ENCODE peak calls at places on chromosomes 11 and 22, in seven cellular contexts. One of them, this sample, is unnamed.

GRCh38 chr22:38228326-38228872 is 26.6 kb downstream of the MAFF start:
- DNase-seq in GM12878: no peak
- DNase-seq in A172: no peak
- DNase-seq in NCI-H2107: no peak
- DNase-seq in NCI-H2029 treated with DMSO at 0.1 percent for 48 hours: no peak
- DNase-seq in nucleus accumbens: no peak
- DNase-seq in stimulated activated CD8-positive, alpha-beta memory T cell treated with anti-CD3 and anti-CD28 coated beads, Interleukin-15, amount 100 ng/mL, for 4 hours: no peak
- DNase-seq in this sample: no peak

GRCh38 chr11:46485852-46486443 is 94.4 kb upstream of the CHRM4 start:
- DNase-seq in GM12878: no peak
- DNase-seq in A172: no peak
- DNase-seq in NCI-H2107: no peak
- DNase-seq in NCI-H2029 treated with DMSO at 0.1 percent for 48 hours: no peak
- DNase-seq in nucleus accumbens: no peak
- DNase-seq in stimulated activated CD8-positive, alpha-beta memory T cell treated with anti-CD3 and anti-CD28 coated beads, Interleukin-15, amount 100 ng/mL, for 4 hours: no peak
- DNase-seq in this sample: no peak

GRCh38 chr11:119315139-119316016 is 1.6 kb downstream of the MCAM start:
- DNase-seq in GM12878: no peak
- DNase-seq in A172: no peak
- DNase-seq in NCI-H2107: no peak
- DNase-seq in NCI-H2029 treated with DMSO at 0.1 percent for 48 hours: peak
- DNase-seq in nucleus accumbens: peak
- DNase-seq in stimulated activated CD8-positive, alpha-beta memory T cell treated with anti-CD3 and anti-CD28 coated beads, Interleukin-15, amount 100 ng/mL, for 4 hours: no peak
- DNase-seq in this sample: peak

GRCh38 chr22:31093956-31094622 is 13.0 kb downstream of the SMTN start:
- DNase-seq in GM12878: no peak
- DNase-seq in A172: no peak
- DNase-seq in NCI-H2107: no peak
- DNase-seq in NCI-H2029 treated with DMSO at 0.1 percent for 48 hours: no peak
- DNase-seq in nucleus accumbens: no peak
- DNase-seq in stimulated activated CD8-positive, alpha-beta memory T cell treated with anti-CD3 and anti-CD28 coated beads, Interleukin-15, amount 100 ng/mL, for 4 hours: no peak
- DNase-seq in this sample: no peak

GRCh38 chr11:116232364-116232801 is 540.4 kb downstream of the BUD13 start:
- DNase-seq in GM12878: no peak
- DNase-seq in A172: no peak
- DNase-seq in NCI-H2107: no peak
- DNase-seq in NCI-H2029 treated with DMSO at 0.1 percent for 48 hours: no peak
- DNase-seq in nucleus accumbens: no peak
- DNase-seq in stimulated activated CD8-positive, alpha-beta memory T cell treated with anti-CD3 and anti-CD28 coated beads, Interleukin-15, amount 100 ng/mL, for 4 hours: no peak
- DNase-seq in this sample: no peak

GRCh38 chr11:14676068-14676467 is 32.5 kb downstream of the PDE3B start:
- DNase-seq in GM12878: no peak
- DNase-seq in A172: no peak
- DNase-seq in NCI-H2107: no peak
- DNase-seq in NCI-H2029 treated with DMSO at 0.1 percent for 48 hours: no peak
- DNase-seq in nucleus accumbens: no peak
- DNase-seq in stimulated activated CD8-positive, alpha-beta memory T cell treated with anti-CD3 and anti-CD28 coated beads, Interleukin-15, amount 100 ng/mL, for 4 hours: no peak
- DNase-seq in this sample: no peak

GRCh38 chr22:16783930-16784354 is 41.3 kb downstream of the XKR3 start:
- DNase-seq in GM12878: no peak
- DNase-seq in A172: no peak
- DNase-seq in NCI-H2107: no peak
- DNase-seq in NCI-H2029 treated with DMSO at 0.1 percent for 48 hours: no peak
- DNase-seq in nucleus accumbens: no peak
- DNase-seq in stimulated activated CD8-positive, alpha-beta memory T cell treated with anti-CD3 and anti-CD28 coated beads, Interleukin-15, amount 100 ng/mL, for 4 hours: no peak
- DNase-seq in this sample: no peak

GRCh38 chr11:1128333-1129142 is 29.2 kb upstream of the MUC5AC start:
- DNase-seq in GM12878: no peak
- DNase-seq in A172: no peak
- DNase-seq in NCI-H2107: no peak
- DNase-seq in NCI-H2029 treated with DMSO at 0.1 percent for 48 hours: no peak
- DNase-seq in nucleus accumbens: no peak
- DNase-seq in stimulated activated CD8-positive, alpha-beta memory T cell treated with anti-CD3 and anti-CD28 coated beads, Interleukin-15, amount 100 ng/mL, for 4 hours: no peak
- DNase-seq in this sample: no peak

GRCh38 chr22:37294747-37295146 is 12.4 kb downstream of the CYTH4 start:
- DNase-seq in GM12878: no peak
- DNase-seq in A172: no peak
- DNase-seq in NCI-H2107: no peak
- DNase-seq in NCI-H2029 treated with DMSO at 0.1 percent for 48 hours: no peak
- DNase-seq in nucleus accumbens: no peak
- DNase-seq in stimulated activated CD8-positive, alpha-beta memory T cell treated with anti-CD3 and anti-CD28 coated beads, Interleukin-15, amount 100 ng/mL, for 4 hours: no peak
- DNase-seq in this sample: no peak

GRCh38 chr22:22928666-22929380 is 41.2 kb downstream of the IGLL5 start:
- DNase-seq in GM12878: peak
- DNase-seq in A172: peak
- DNase-seq in NCI-H2107: no peak
- DNase-seq in NCI-H2029 treated with DMSO at 0.1 percent for 48 hours: no peak
- DNase-seq in nucleus accumbens: no peak
- DNase-seq in stimulated activated CD8-positive, alpha-beta memory T cell treated with anti-CD3 and anti-CD28 coated beads, Interleukin-15, amount 100 ng/mL, for 4 hours: no peak
- DNase-seq in this sample: no peak

GRCh38 chr11:74543991-74544390 is 48.4 kb upstream of the POLD3 start:
- DNase-seq in GM12878: no peak
- DNase-seq in A172: peak
- DNase-seq in NCI-H2107: no peak
- DNase-seq in NCI-H2029 treated with DMSO at 0.1 percent for 48 hours: peak
- DNase-seq in nucleus accumbens: no peak
- DNase-seq in stimulated activated CD8-positive, alpha-beta memory T cell treated with anti-CD3 and anti-CD28 coated beads, Interleukin-15, amount 100 ng/mL, for 4 hours: no peak
- DNase-seq in this sample: no peak

GRCh38 chr11:15941206-15941770 is 415.1 kb downstream of the SOX6 start:
- DNase-seq in GM12878: no peak
- DNase-seq in A172: no peak
- DNase-seq in NCI-H2107: no peak
- DNase-seq in NCI-H2029 treated with DMSO at 0.1 percent for 48 hours: no peak
- DNase-seq in nucleus accumbens: peak
- DNase-seq in stimulated activated CD8-positive, alpha-beta memory T cell treated with anti-CD3 and anti-CD28 coated beads, Interleukin-15, amount 100 ng/mL, for 4 hours: no peak
- DNase-seq in this sample: no peak

GRCh38 chr11:59172345-59173079 is 580 bp downstream of the DTX4 start:
- DNase-seq in GM12878: peak
- DNase-seq in A172: no peak
- DNase-seq in NCI-H2107: no peak
- DNase-seq in NCI-H2029 treated with DMSO at 0.1 percent for 48 hours: no peak
- DNase-seq in nucleus accumbens: no peak
- DNase-seq in stimulated activated CD8-positive, alpha-beta memory T cell treated with anti-CD3 and anti-CD28 coated beads, Interleukin-15, amount 100 ng/mL, for 4 hours: no peak
- DNase-seq in this sample: no peak

GRCh38 chr11:64268028-64268686 is 16.3 kb downstream of the BAD start:
- DNase-seq in GM12878: no peak
- DNase-seq in A172: no peak
- DNase-seq in NCI-H2107: no peak
- DNase-seq in NCI-H2029 treated with DMSO at 0.1 percent for 48 hours: no peak
- DNase-seq in nucleus accumbens: no peak
- DNase-seq in stimulated activated CD8-positive, alpha-beta memory T cell treated with anti-CD3 and anti-CD28 coated beads, Interleukin-15, amount 100 ng/mL, for 4 hours: no peak
- DNase-seq in this sample: no peak

GRCh38 chr11:108994887-108995286 is 330.0 kb downstream of the DDX10 start:
- DNase-seq in GM12878: no peak
- DNase-seq in A172: no peak
- DNase-seq in NCI-H2107: no peak
- DNase-seq in NCI-H2029 treated with DMSO at 0.1 percent for 48 hours: no peak
- DNase-seq in nucleus accumbens: no peak
- DNase-seq in stimulated activated CD8-positive, alpha-beta memory T cell treated with anti-CD3 and anti-CD28 coated beads, Interleukin-15, amount 100 ng/mL, for 4 hours: no peak
- DNase-seq in this sample: no peak

GRCh38 chr11:2860636-2861035 is 24.9 kb downstream of the CDKN1C start:
- DNase-seq in GM12878: peak
- DNase-seq in A172: peak
- DNase-seq in NCI-H2107: no peak
- DNase-seq in NCI-H2029 treated with DMSO at 0.1 percent for 48 hours: no peak
- DNase-seq in nucleus accumbens: no peak
- DNase-seq in stimulated activated CD8-positive, alpha-beta memory T cell treated with anti-CD3 and anti-CD28 coated beads, Interleukin-15, amount 100 ng/mL, for 4 hours: no peak
- DNase-seq in this sample: no peak

GRCh38 chr11:70729949-70730348 is 331.6 kb downstream of the CTTN start:
- DNase-seq in GM12878: no peak
- DNase-seq in A172: no peak
- DNase-seq in NCI-H2107: no peak
- DNase-seq in NCI-H2029 treated with DMSO at 0.1 percent for 48 hours: no peak
- DNase-seq in nucleus accumbens: no peak
- DNase-seq in stimulated activated CD8-positive, alpha-beta memory T cell treated with anti-CD3 and anti-CD28 coated beads, Interleukin-15, amount 100 ng/mL, for 4 hours: no peak
- DNase-seq in this sample: no peak

GRCh38 chr11:67484847-67485311 is 2.1 kb downstream of the AIP start:
- DNase-seq in GM12878: peak
- DNase-seq in A172: no peak
- DNase-seq in NCI-H2107: no peak
- DNase-seq in NCI-H2029 treated with DMSO at 0.1 percent for 48 hours: no peak
- DNase-seq in nucleus accumbens: no peak
- DNase-seq in stimulated activated CD8-positive, alpha-beta memory T cell treated with anti-CD3 and anti-CD28 coated beads, Interleukin-15, amount 100 ng/mL, for 4 hours: no peak
- DNase-seq in this sample: no peak

GRCh38 chr11:96567193-96567592 is 177.4 kb downstream of the JRKL start:
- DNase-seq in GM12878: no peak
- DNase-seq in A172: peak
- DNase-seq in NCI-H2107: no peak
- DNase-seq in NCI-H2029 treated with DMSO at 0.1 percent for 48 hours: no peak
- DNase-seq in nucleus accumbens: no peak
- DNase-seq in stimulated activated CD8-positive, alpha-beta memory T cell treated with anti-CD3 and anti-CD28 coated beads, Interleukin-15, amount 100 ng/mL, for 4 hours: no peak
- DNase-seq in this sample: no peak

GRCh38 chr11:67406420-67406968 is 2.6 kb downstream of the TBC1D10C start:
- DNase-seq in GM12878: no peak
- DNase-seq in A172: no peak
- DNase-seq in NCI-H2107: no peak
- DNase-seq in NCI-H2029 treated with DMSO at 0.1 percent for 48 hours: no peak
- DNase-seq in nucleus accumbens: no peak
- DNase-seq in stimulated activated CD8-positive, alpha-beta memory T cell treated with anti-CD3 and anti-CD28 coated beads, Interleukin-15, amount 100 ng/mL, for 4 hours: no peak
- DNase-seq in this sample: no peak

GRCh38 chr11:125091247-125091876 is 20.1 kb downstream of the TMEM218 start:
- DNase-seq in GM12878: no peak
- DNase-seq in A172: peak
- DNase-seq in NCI-H2107: no peak
- DNase-seq in NCI-H2029 treated with DMSO at 0.1 percent for 48 hours: no peak
- DNase-seq in nucleus accumbens: no peak
- DNase-seq in stimulated activated CD8-positive, alpha-beta memory T cell treated with anti-CD3 and anti-CD28 coated beads, Interleukin-15, amount 100 ng/mL, for 4 hours: no peak
- DNase-seq in this sample: no peak

GRCh38 chr11:94128171-94128745 is 383 bp upstream of the PANX1 start:
- DNase-seq in GM12878: no peak
- DNase-seq in A172: no peak
- DNase-seq in NCI-H2107: no peak
- DNase-seq in NCI-H2029 treated with DMSO at 0.1 percent for 48 hours: no peak
- DNase-seq in nucleus accumbens: no peak
- DNase-seq in stimulated activated CD8-positive, alpha-beta memory T cell treated with anti-CD3 and anti-CD28 coated beads, Interleukin-15, amount 100 ng/mL, for 4 hours: no peak
- DNase-seq in this sample: no peak

GRCh38 chr11:12160231-12160630 is 49.8 kb downstream of the MICAL2 start:
- DNase-seq in GM12878: no peak
- DNase-seq in A172: no peak
- DNase-seq in NCI-H2107: no peak
- DNase-seq in NCI-H2029 treated with DMSO at 0.1 percent for 48 hours: no peak
- DNase-seq in nucleus accumbens: no peak
- DNase-seq in stimulated activated CD8-positive, alpha-beta memory T cell treated with anti-CD3 and anti-CD28 coated beads, Interleukin-15, amount 100 ng/mL, for 4 hours: no peak
- DNase-seq in this sample: no peak

GRCh38 chr11:112118176-112118575 is 31.5 kb downstream of the SDHD start:
- DNase-seq in GM12878: no peak
- DNase-seq in A172: no peak
- DNase-seq in NCI-H2107: no peak
- DNase-seq in NCI-H2029 treated with DMSO at 0.1 percent for 48 hours: no peak
- DNase-seq in nucleus accumbens: no peak
- DNase-seq in stimulated activated CD8-positive, alpha-beta memory T cell treated with anti-CD3 and anti-CD28 coated beads, Interleukin-15, amount 100 ng/mL, for 4 hours: no peak
- DNase-seq in this sample: no peak

GRCh38 chr22:39175127-39176066 is 22.9 kb upstream of the CBX7 start:
- DNase-seq in GM12878: no peak
- DNase-seq in A172: peak
- DNase-seq in NCI-H2107: no peak
- DNase-seq in NCI-H2029 treated with DMSO at 0.1 percent for 48 hours: no peak
- DNase-seq in nucleus accumbens: no peak
- DNase-seq in stimulated activated CD8-positive, alpha-beta memory T cell treated with anti-CD3 and anti-CD28 coated beads, Interleukin-15, amount 100 ng/mL, for 4 hours: no peak
- DNase-seq in this sample: no peak

GRCh38 chr22:35458547-35459422 is 58.8 kb downstream of the MCM5 start:
- DNase-seq in GM12878: no peak
- DNase-seq in A172: no peak
- DNase-seq in NCI-H2107: peak
- DNase-seq in NCI-H2029 treated with DMSO at 0.1 percent for 48 hours: no peak
- DNase-seq in nucleus accumbens: no peak
- DNase-seq in stimulated activated CD8-positive, alpha-beta memory T cell treated with anti-CD3 and anti-CD28 coated beads, Interleukin-15, amount 100 ng/mL, for 4 hours: no peak
- DNase-seq in this sample: no peak

GRCh38 chr11:114232400-114233070 is 63.7 kb upstream of the NNMT start:
- DNase-seq in GM12878: no peak
- DNase-seq in A172: no peak
- DNase-seq in NCI-H2107: no peak
- DNase-seq in NCI-H2029 treated with DMSO at 0.1 percent for 48 hours: no peak
- DNase-seq in nucleus accumbens: peak
- DNase-seq in stimulated activated CD8-positive, alpha-beta memory T cell treated with anti-CD3 and anti-CD28 coated beads, Interleukin-15, amount 100 ng/mL, for 4 hours: no peak
- DNase-seq in this sample: no peak

GRCh38 chr11:65790902-65791650 is 4.2 kb downstream of the OVOL1 start:
- DNase-seq in GM12878: no peak
- DNase-seq in A172: no peak
- DNase-seq in NCI-H2107: no peak
- DNase-seq in NCI-H2029 treated with DMSO at 0.1 percent for 48 hours: no peak
- DNase-seq in nucleus accumbens: no peak
- DNase-seq in stimulated activated CD8-positive, alpha-beta memory T cell treated with anti-CD3 and anti-CD28 coated beads, Interleukin-15, amount 100 ng/mL, for 4 hours: no peak
- DNase-seq in this sample: no peak

GRCh38 chr22:20624161-20624616 is 116.8 kb downstream of the MED15 start:
- DNase-seq in GM12878: peak
- DNase-seq in A172: no peak
- DNase-seq in NCI-H2107: no peak
- DNase-seq in NCI-H2029 treated with DMSO at 0.1 percent for 48 hours: no peak
- DNase-seq in nucleus accumbens: no peak
- DNase-seq in stimulated activated CD8-positive, alpha-beta memory T cell treated with anti-CD3 and anti-CD28 coated beads, Interleukin-15, amount 100 ng/mL, for 4 hours: no peak
- DNase-seq in this sample: no peak

GRCh38 chr22:33842421-33843094 is 77.7 kb downstream of the LARGE1 start:
- DNase-seq in GM12878: no peak
- DNase-seq in A172: no peak
- DNase-seq in NCI-H2107: no peak
- DNase-seq in NCI-H2029 treated with DMSO at 0.1 percent for 48 hours: peak
- DNase-seq in nucleus accumbens: no peak
- DNase-seq in stimulated activated CD8-positive, alpha-beta memory T cell treated with anti-CD3 and anti-CD28 coated beads, Interleukin-15, amount 100 ng/mL, for 4 hours: no peak
- DNase-seq in this sample: peak

GRCh38 chr11:2325719-2326118 is 23.9 kb downstream of the TSPAN32 start:
- DNase-seq in GM12878: no peak
- DNase-seq in A172: peak
- DNase-seq in NCI-H2107: no peak
- DNase-seq in NCI-H2029 treated with DMSO at 0.1 percent for 48 hours: no peak
- DNase-seq in nucleus accumbens: no peak
- DNase-seq in stimulated activated CD8-positive, alpha-beta memory T cell treated with anti-CD3 and anti-CD28 coated beads, Interleukin-15, amount 100 ng/mL, for 4 hours: no peak
- DNase-seq in this sample: no peak

GRCh38 chr22:19289475-19290161 is 1.9 kb downstream of the CLTCL1 start:
- DNase-seq in GM12878: no peak
- DNase-seq in A172: peak
- DNase-seq in NCI-H2107: no peak
- DNase-seq in NCI-H2029 treated with DMSO at 0.1 percent for 48 hours: no peak
- DNase-seq in nucleus accumbens: no peak
- DNase-seq in stimulated activated CD8-positive, alpha-beta memory T cell treated with anti-CD3 and anti-CD28 coated beads, Interleukin-15, amount 100 ng/mL, for 4 hours: no peak
- DNase-seq in this sample: no peak

GRCh38 chr11:34439521-34440258 is 956 bp downstream of the CAT start:
- DNase-seq in GM12878: no peak
- DNase-seq in A172: no peak
- DNase-seq in NCI-H2107: no peak
- DNase-seq in NCI-H2029 treated with DMSO at 0.1 percent for 48 hours: peak
- DNase-seq in nucleus accumbens: no peak
- DNase-seq in stimulated activated CD8-positive, alpha-beta memory T cell treated with anti-CD3 and anti-CD28 coated beads, Interleukin-15, amount 100 ng/mL, for 4 hours: no peak
- DNase-seq in this sample: no peak

GRCh38 chr11:31477528-31478255 is 31.7 kb downstream of the IMMP1L start:
- DNase-seq in GM12878: no peak
- DNase-seq in A172: no peak
- DNase-seq in NCI-H2107: no peak
- DNase-seq in NCI-H2029 treated with DMSO at 0.1 percent for 48 hours: no peak
- DNase-seq in nucleus accumbens: no peak
- DNase-seq in stimulated activated CD8-positive, alpha-beta memory T cell treated with anti-CD3 and anti-CD28 coated beads, Interleukin-15, amount 100 ng/mL, for 4 hours: no peak
- DNase-seq in this sample: no peak

GRCh38 chr11:46537121-46537520 is 56.7 kb downstream of the AMBRA1 start:
- DNase-seq in GM12878: no peak
- DNase-seq in A172: no peak
- DNase-seq in NCI-H2107: no peak
- DNase-seq in NCI-H2029 treated with DMSO at 0.1 percent for 48 hours: no peak
- DNase-seq in nucleus accumbens: no peak
- DNase-seq in stimulated activated CD8-positive, alpha-beta memory T cell treated with anti-CD3 and anti-CD28 coated beads, Interleukin-15, amount 100 ng/mL, for 4 hours: no peak
- DNase-seq in this sample: no peak

GRCh38 chr11:74895340-74896116 is 53.4 kb downstream of the XRRA1 start:
- DNase-seq in GM12878: no peak
- DNase-seq in A172: no peak
- DNase-seq in NCI-H2107: no peak
- DNase-seq in NCI-H2029 treated with DMSO at 0.1 percent for 48 hours: no peak
- DNase-seq in nucleus accumbens: no peak
- DNase-seq in stimulated activated CD8-positive, alpha-beta memory T cell treated with anti-CD3 and anti-CD28 coated beads, Interleukin-15, amount 100 ng/mL, for 4 hours: no peak
- DNase-seq in this sample: no peak

GRCh38 chr11:17988465-17988864 is 24.4 kb downstream of the SERGEF start:
- DNase-seq in GM12878: no peak
- DNase-seq in A172: no peak
- DNase-seq in NCI-H2107: no peak
- DNase-seq in NCI-H2029 treated with DMSO at 0.1 percent for 48 hours: peak
- DNase-seq in nucleus accumbens: no peak
- DNase-seq in stimulated activated CD8-positive, alpha-beta memory T cell treated with anti-CD3 and anti-CD28 coated beads, Interleukin-15, amount 100 ng/mL, for 4 hours: no peak
- DNase-seq in this sample: peak